ENCODE peak calls at places on chromosomes 12 and 14, in four cellular contexts. U is mesendoderm, B is IMR-90, N is H1. V is an unnamed sample.

GRCh38 chr14:47919334-47919846 is 244.0 kb upstream of the MDGA2 start:
- DNase-seq in N (no peak), B (no peak), U (no peak), V (no peak)

GRCh38 chr12:93857279-93857894 is 180.2 kb downstream of the CRADD start:
- DNase-seq in N (no peak), B (peak; percentile 84), U (no peak), V (no peak)

GRCh38 chr14:26765301-26765700 is 167.5 kb upstream of the NOVA1 start:
- DNase-seq in U (no peak), N (no peak), B (no peak), V (no peak)

GRCh38 chr14:98955036-98955740 is 316.8 kb downstream of the BCL11B start:
- DNase-seq in N (no peak), U (no peak), B (no peak), V (no peak)

GRCh38 chr14:26765768-26766550 is 168.1 kb upstream of the NOVA1 start:
- DNase-seq in B (peak; percentile 69), U (peak; percentile 9), N (no peak), V (no peak)

GRCh38 chr12:6062427-6063378 is 61.8 kb downstream of the VWF start:
- DNase-seq in B (peak; percentile 48), U (peak; percentile 69), N (no peak), V (peak; percentile 85)

GRCh38 chr14:94621358-94622134 is 9.4 kb downstream of the SERPINA3 start:
- DNase-seq in N (no peak), B (no peak), U (no peak), V (no peak)

GRCh38 chr12:101908395-101908794 is 31.0 kb downstream of the DRAM1 start:
- DNase-seq in B (no peak), N (no peak), U (peak; percentile 36), V (no peak)

GRCh38 chr12:31221566-31221945 is 104.4 kb downstream of the SINHCAF start:
- DNase-seq in N (no peak), U (no peak), B (no peak), V (no peak)

GRCh38 chr12:82574191-82574590 is 112.5 kb upstream of the TMTC2 start:
- DNase-seq in N (no peak), U (no peak), B (no peak), V (no peak)

GRCh38 chr14:100078997-100079561 is 13.9 kb downstream of the EVL start:
- DNase-seq in U (peak; percentile 82), B (peak; percentile 72), N (peak; percentile 17), V (peak; percentile 78)

GRCh38 chr14:94384342-94384741 is 4.1 kb downstream of the SERPINA1 start:
- DNase-seq in B (no peak), U (no peak), N (no peak), V (no peak)

GRCh38 chr12:75706786-75707605 is 195.6 kb upstream of the KRR1 start:
- DNase-seq in U (no peak), B (peak; percentile 93), N (no peak), V (no peak)

GRCh38 chr12:113903381-113903863 is 62.7 kb downstream of the RBM19 start:
- DNase-seq in U (no peak), N (no peak), B (peak; percentile 85), V (no peak)

GRCh38 chr14:52589646-52590045 is 37.0 kb downstream of the GPR137C start:
- DNase-seq in B (peak; percentile 34), N (no peak), U (no peak), V (no peak)

GRCh38 chr14:68199465-68200145 is 380.0 kb downstream of the RAD51B start:
- DNase-seq in N (peak; percentile 2), B (no peak), U (peak; percentile 76), V (peak; percentile 68)
- H2BK5ac ChIP-seq in N (no peak overlapping the region), B (no peak overlapping the region), U (no peak overlapping the region), V (no peak overlapping the region)

GRCh38 chr12:16437926-16438325 is 90.5 kb downstream of the MGST1 start:
- DNase-seq in U (no peak), N (no peak), B (no peak), V (no peak)
- H4K5ac ChIP-seq in U (no peak overlapping the region), N (no peak overlapping the region), B (no peak overlapping the region), V (no peak overlapping the region)

DNA sequence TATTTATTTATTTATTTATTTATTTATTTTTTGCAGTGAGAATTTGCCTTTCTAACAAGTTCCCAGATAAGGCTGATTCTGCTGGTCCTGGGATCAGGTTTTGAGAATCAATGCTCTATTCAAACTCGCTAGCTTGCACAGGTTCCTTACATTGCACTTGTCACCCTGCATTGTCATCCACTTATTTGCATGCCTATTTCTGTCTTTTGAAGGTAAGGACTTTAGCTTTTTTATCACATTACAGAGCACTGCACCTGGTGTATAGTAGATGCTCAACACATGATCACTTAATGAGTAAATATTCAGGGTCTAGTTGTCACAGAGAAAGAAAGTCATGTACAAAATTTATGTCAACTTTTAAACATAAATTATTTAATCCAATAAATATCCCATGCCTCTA is 219.7 kb upstream of the BTG1 start:
- DNase-seq in B (no peak), U (no peak), N (no peak), V (no peak)
- H3K4me2 ChIP-seq in B (no peak overlapping the region), U (no peak overlapping the region), N (no peak overlapping the region), V (no peak overlapping the region)

GRCh38 chr12:59041241-59042121 is 121.2 kb upstream of the LRIG3 start:
- DNase-seq in B (peak; percentile 96), N (no peak), U (peak; percentile 23), V (no peak)
- H2BK5ac ChIP-seq in B (peak overlapping the region; percentile 98), N (no peak overlapping the region), U (no peak overlapping the region), V (no peak overlapping the region)

GRCh38 chr14:93063393-93063792 is 52.3 kb downstream of the ITPK1 start:
- DNase-seq in U (no peak), N (no peak), B (no peak), V (no peak)
- H4K5ac ChIP-seq in U (no peak overlapping the region), N (no peak overlapping the region), B (no peak overlapping the region), V (no peak overlapping the region)

DNA sequence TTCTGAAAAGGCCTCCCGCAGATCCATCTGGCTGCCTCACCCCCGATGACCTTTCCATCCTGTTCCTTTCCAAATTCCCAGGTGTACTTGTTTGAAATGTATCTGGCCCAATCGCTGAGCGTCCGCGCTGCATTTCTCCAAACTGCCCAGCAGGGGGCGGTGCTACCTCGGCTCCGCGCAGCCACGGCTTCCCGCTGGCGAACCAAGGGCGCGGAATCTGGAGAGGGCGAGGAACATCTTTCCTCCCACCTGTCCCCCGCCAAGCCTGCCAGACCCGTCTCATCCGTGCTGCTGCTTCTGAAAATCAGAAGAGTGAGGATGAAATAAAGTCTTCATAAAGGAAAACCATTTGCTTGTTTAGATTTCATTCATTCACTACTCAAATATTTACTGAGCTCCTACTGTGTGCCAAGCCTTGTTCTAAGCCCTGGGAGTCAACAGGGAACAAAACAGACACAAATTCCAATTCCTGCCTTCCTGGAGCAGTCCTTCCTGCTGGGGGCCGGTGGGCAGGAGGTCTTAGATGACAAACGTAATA is 16.8 kb upstream of the MYL2 start:
- DNase-seq in N (peak; percentile 89), U (peak; percentile 92), B (peak; percentile 23), V (peak; percentile 97)
- H3K4me2 ChIP-seq in N (peak overlapping the region; percentile 71), U (peak overlapping the region; percentile 31), B (no peak overlapping the region), V (peak overlapping the region; percentile 76)

DNA sequence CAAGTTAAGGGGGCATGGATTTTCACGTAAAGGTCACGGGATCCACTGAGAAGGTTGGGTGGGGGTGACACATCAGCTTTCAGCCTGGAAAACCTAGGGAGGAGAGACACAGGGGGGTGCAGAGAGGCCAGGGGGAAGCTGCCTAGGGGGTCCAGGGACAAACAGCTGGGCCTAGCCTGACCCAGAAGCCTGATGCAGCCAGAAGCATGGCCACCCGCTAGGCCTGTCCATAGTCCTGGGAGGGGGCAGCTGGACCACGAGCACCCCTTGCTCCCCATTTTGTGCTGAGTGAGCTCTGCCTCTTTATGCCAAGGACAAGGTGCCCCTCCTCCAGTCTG is 322.7 kb upstream of the RTL1 start:
- DNase-seq in N (no peak), U (no peak), B (no peak), V (no peak)
- H2BK5ac ChIP-seq in N (no peak overlapping the region), U (no peak overlapping the region), B (no peak overlapping the region), V (no peak overlapping the region)